ENCODE peak calls at places on chromosomes 6 and 20, in eight cellular contexts. J, Y, Q, U, K, A, X and H are unnamed samples.

GRCh38 chr6:94623586-94623985 is 953.7 kb upstream of the MANEA start:
- DNase-seq in U (no peak), X (no peak), K (no peak), J (no peak), Y (no peak), A (no peak), Q (no peak), H (no peak)

GRCh38 chr20:63114006-63114692 is 101.8 kb downstream of the YTHDF1 start:
- DNase-seq in Q (no peak), Y (no peak), X (no peak), A (no peak), J (no peak), K (no peak), U (no peak), H (no peak)

GRCh38 chr6:144285548-144285797 is 338 bp downstream of the UTRN start:
- DNase-seq in Y (no peak), J (peak), X (no peak), Q (no peak), K (no peak), A (no peak), U (no peak), H (no peak)

GRCh38 chr6:158060447-158061360 is 79.0 kb downstream of the SYNJ2 start:
- DNase-seq in Y (peak), J (peak), X (peak), A (no peak), K (peak), Q (peak), U (peak), H (peak)

GRCh38 chr6:53294095-53294494 is 54.7 kb downstream of the ELOVL5 start:
- DNase-seq in K (no peak), Q (no peak), A (peak), Y (no peak), X (no peak), U (no peak), J (no peak), H (peak)

GRCh38 chr6:84353459-84354423 is 126.3 kb upstream of the CEP162 start:
- DNase-seq in X (no peak), Q (no peak), J (no peak), K (no peak), U (no peak), A (no peak), Y (no peak), H (no peak)

GRCh38 chr6:81003156-81003555 is 749.3 kb downstream of the TENT5A start:
- DNase-seq in X (no peak), Y (no peak), A (no peak), J (no peak), Q (no peak), U (no peak), K (no peak), H (peak)

GRCh38 chr6:35497571-35498406 is 910 bp upstream of the TEAD3 start:
- DNase-seq in K (peak), U (peak), Q (peak), J (peak), A (peak), X (peak), Y (peak), H (peak)

GRCh38 chr20:36030143-36030542 is 61.8 kb downstream of the CNBD2 start:
- DNase-seq in X (peak), A (no peak), U (peak), K (no peak), Y (no peak), Q (no peak), J (no peak), H (peak)

GRCh38 chr6:56491606-56492328 is 150.9 kb downstream of the DST start:
- DNase-seq in Q (peak), A (no peak), U (peak), J (no peak), K (peak), X (peak), Y (no peak), H (peak)

GRCh38 chr20:50824137-50824536 is 29.3 kb downstream of the BCAS4 start:
- DNase-seq in A (no peak), U (peak), K (peak), Y (peak), X (no peak), Q (peak), J (peak), H (peak)

GRCh38 chr6:41327177-41327576 is 8.2 kb upstream of the NCR2 start:
- DNase-seq in K (no peak), X (no peak), U (no peak), A (no peak), Y (no peak), Q (no peak), J (no peak), H (no peak)

GRCh38 chr20:47487175-47487917 is 14.3 kb upstream of the NCOA3 start:
- DNase-seq in U (peak), Q (no peak), X (no peak), J (no peak), A (no peak), K (peak), Y (no peak), H (peak)

GRCh38 chr6:112979830-112980229 is 632.7 kb downstream of the RFPL4B start:
- DNase-seq in Q (no peak), X (no peak), Y (no peak), U (peak), A (no peak), J (no peak), K (peak), H (peak)

GRCh38 chr6:28981391-28981832 is 23.7 kb downstream of the ZNF311 start:
- DNase-seq in U (peak), Y (no peak), J (peak), Q (peak), X (peak), K (peak), A (peak), H (peak)

GRCh38 chr6:55511124-55511820 is 67.7 kb downstream of the HMGCLL1 start:
- DNase-seq in Q (no peak), K (no peak), X (no peak), U (no peak), A (no peak), J (no peak), Y (no peak), H (no peak)

GRCh38 chr6:108115598-108116058 is 41.1 kb upstream of the OSTM1 start:
- DNase-seq in Y (no peak), K (no peak), Q (peak), A (peak), X (peak), J (peak), U (peak), H (peak)

GRCh38 chr20:19823971-19824370 is 65.9 kb downstream of the RIN2 start:
- DNase-seq in Y (no peak), K (no peak), X (no peak), U (peak), Q (no peak), J (no peak), A (no peak), H (no peak)

GRCh38 chr6:166707045-166707444 is 80.0 kb upstream of the RPS6KA2 start:
- DNase-seq in K (peak), J (peak), U (peak), A (peak), X (peak), Y (no peak), Q (peak), H (peak)

GRCh38 chr20:62671765-62672164 is 29.5 kb downstream of the SLCO4A1 start:
- DNase-seq in J (no peak), Q (no peak), K (no peak), X (no peak), Y (no peak), A (no peak), U (no peak), H (no peak)

GRCh38 chr6:36436466-36436865 is 6.2 kb downstream of the PXT1 start:
- DNase-seq in U (peak), K (peak), A (no peak), X (no peak), J (no peak), Q (no peak), Y (no peak), H (peak)

GRCh38 chr20:48463916-48464315 is 363.9 kb downstream of the PREX1 start:
- DNase-seq in K (peak), A (no peak), U (peak), J (no peak), X (no peak), Y (peak), Q (no peak), H (peak)

GRCh38 chr20:46128310-46129151 is 10.4 kb downstream of the CD40 start:
- DNase-seq in Y (no peak), J (peak), A (peak), Q (no peak), X (no peak), K (no peak), U (peak), H (peak)

GRCh38 chr6:84762941-84763396 is 1.4 kb downstream of the TBX18 start:
- DNase-seq in U (no peak), X (no peak), J (no peak), Y (no peak), Q (no peak), K (no peak), A (peak), H (no peak)

GRCh38 chr6:135331002-135331401 is 149.9 kb downstream of the MYB start:
- DNase-seq in X (no peak), U (peak), A (no peak), Q (no peak), K (peak), Y (no peak), J (no peak), H (peak)

GRCh38 chr6:152122434-152122833 is 315.0 kb downstream of the ESR1 start:
- DNase-seq in U (no peak), A (no peak), Y (no peak), Q (no peak), J (no peak), K (no peak), X (no peak), H (no peak)

GRCh38 chr6:152117156-152118129 is 310.0 kb downstream of the ESR1 start:
- DNase-seq in K (no peak), X (no peak), A (no peak), Q (no peak), U (peak), J (no peak), Y (no peak), H (peak)

GRCh38 chr6:152118224-152118623 is 310.7 kb downstream of the ESR1 start:
- DNase-seq in Q (no peak), J (no peak), X (no peak), A (no peak), U (no peak), Y (no peak), K (no peak), H (no peak)

GRCh38 chr6:152121910-152122309 is 314.4 kb downstream of the ESR1 start:
- DNase-seq in A (no peak), X (no peak), J (no peak), K (no peak), Y (no peak), U (peak), Q (no peak), H (no peak)

GRCh38 chr6:152118678-152119077 is 311.2 kb downstream of the ESR1 start:
- DNase-seq in X (no peak), A (no peak), J (peak), K (no peak), U (no peak), Q (no peak), Y (no peak), H (no peak)
- TF ChIP-seq CTCF in X (no peak), A (no peak), J (no peak), K (peak), U (no peak), Q (no peak), Y (no peak), H (peak)

GRCh38 chr6:4906293-4906941 is 97.4 kb downstream of the RPP40 start:
- DNase-seq in X (no peak), J (no peak), Q (no peak), K (no peak), Y (no peak), A (no peak), U (no peak), H (no peak)

GRCh38 chr6:4905858-4906257 is 98.0 kb downstream of the RPP40 start:
- DNase-seq in Q (no peak), X (no peak), J (no peak), K (no peak), U (no peak), Y (no peak), A (no peak), H (no peak)

GRCh38 chr6:4908062-4908461 is 95.8 kb downstream of the RPP40 start:
- DNase-seq in Q (no peak), A (no peak), U (no peak), J (no peak), Y (no peak), X (no peak), K (no peak), H (no peak)

GRCh38 chr6:4907602-4908001 is 96.2 kb downstream of the RPP40 start:
- DNase-seq in A (no peak), Q (no peak), K (no peak), U (no peak), X (no peak), J (no peak), Y (no peak), H (no peak)

DNA sequence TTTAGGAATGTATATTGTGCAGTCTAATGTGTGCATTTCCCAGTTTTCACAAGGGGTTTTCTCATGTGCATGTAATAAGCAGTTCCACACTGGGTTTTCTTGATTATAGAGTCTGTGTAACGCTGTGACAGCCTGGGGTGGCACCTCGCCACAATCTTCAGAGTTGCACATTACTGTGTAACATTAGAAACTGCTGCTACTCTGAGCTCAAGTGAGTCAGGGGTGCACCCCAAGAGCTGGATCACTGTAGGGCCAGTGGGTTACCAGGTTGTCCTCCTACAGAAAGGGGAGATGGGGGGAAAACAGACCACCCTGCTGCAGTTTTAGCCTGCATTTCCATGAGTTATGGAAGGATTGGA is 96.9 kb downstream of the RPP40 start:
- DNase-seq in Q (no peak), J (no peak), K (no peak), Y (no peak), A (no peak), U (no peak), X (no peak), H (no peak)
- H3K4me3 ChIP-seq in Q (no peak), J (no peak), K (no peak), Y (no peak), A (no peak), U (no peak), X (peak), H (no peak)

DNA sequence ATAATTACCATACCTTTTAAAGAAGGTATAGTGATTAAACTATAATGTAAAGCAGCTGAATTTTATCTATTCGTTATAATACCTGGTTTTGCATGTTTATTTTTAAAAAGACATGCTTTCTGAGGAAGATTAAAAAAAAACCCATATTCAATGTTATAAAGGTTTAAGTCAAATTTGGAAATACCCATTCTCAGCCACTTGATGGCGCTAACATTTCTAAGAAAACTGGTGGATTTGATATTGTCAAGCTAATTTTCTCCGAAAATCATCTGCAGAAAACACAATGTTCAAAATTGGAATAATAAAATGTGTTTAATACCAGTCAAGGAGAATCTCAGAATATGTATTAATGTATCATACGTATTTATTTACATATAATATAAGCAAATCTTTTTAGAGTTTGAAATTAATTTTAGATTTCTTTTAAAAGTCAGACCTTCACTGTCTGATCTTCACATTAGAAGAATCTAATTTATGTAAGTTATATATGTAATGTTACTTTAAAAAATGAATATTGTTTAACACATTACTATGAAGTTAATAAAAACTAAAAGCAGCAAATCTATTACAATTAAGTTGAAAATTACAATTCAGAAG is 35.0 kb downstream of the SHPRH start:
- DNase-seq in U (peak), X (no peak), Q (no peak), A (peak), K (peak), Y (peak), J (peak), H (peak)
- TF ChIP-seq CTCF in U (peak), X (peak), Q (peak), A (peak), K (peak), Y (peak), J (peak), H (peak)

DNA sequence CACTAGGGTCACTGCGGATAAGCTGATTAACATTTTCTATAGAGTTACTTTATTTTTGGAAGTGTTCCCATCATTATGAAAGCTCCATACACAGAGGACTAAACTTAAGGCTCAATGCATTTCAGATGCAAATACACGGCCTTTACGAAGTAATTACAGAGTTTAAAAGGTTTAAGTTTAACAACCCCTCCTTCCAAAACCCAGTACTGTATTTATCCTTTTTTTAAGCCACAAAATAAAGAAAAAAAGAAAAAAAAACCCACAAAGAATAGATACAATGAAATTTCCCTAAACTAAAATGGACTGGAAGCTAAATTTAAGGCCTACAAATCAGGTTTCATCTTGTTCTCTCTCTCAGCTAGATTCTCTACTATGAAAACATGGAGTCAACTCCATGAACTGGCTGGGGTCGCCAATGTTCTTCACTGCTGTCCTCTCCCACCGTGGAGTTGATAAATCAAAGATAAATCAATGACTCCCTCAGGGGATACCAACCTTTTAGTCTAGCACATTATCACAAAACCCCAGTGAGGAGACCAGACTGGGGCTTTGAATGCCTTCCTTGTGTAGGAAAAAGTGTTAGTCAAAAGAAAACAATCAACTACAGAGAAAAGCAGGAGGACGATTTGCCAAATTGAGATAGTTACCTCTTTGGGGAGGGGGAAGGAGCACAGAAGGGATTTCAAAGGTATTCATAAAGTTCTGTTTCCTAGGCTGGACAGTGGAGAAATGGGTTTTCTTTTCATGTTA is 52.5 kb downstream of the TNFRSF21 start:
- DNase-seq in U (no peak), Y (no peak), J (no peak), Q (no peak), K (no peak), X (no peak), A (no peak), H (no peak)
- H3K4me3 ChIP-seq in U (no peak), Y (no peak), J (no peak), Q (no peak), K (no peak), X (no peak), A (no peak), H (no peak)

GRCh38 chr20:10636326-10636818 is 37.4 kb downstream of the JAG1 start:
- DNase-seq in A (no peak), K (peak), X (no peak), Y (peak), Q (no peak), J (no peak), U (peak), H (peak)
- TF ChIP-seq CTCF in A (no peak), K (peak), X (no peak), Y (no peak), Q (no peak), J (no peak), U (no peak), H (peak)

DNA sequence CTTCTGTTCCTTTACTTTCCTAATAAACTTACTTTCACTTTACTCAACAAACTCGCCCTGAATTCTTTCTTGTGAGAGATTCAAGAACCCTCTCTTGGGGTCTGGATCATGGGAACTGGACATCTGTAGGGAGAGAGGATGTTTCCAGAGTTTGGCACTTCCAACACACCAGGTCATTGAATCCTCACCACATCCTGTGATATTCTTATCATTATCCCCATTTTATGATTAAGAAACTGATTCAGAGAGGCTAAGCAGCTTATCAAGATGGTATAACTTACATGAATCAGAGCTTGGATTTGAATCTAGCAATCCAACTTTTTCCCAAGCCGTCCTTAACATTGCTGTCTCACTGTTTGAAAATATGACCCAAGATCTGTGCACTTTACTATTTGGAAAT is 15.5 kb downstream of the PPIL6 start:
- DNase-seq in Q (no peak), J (no peak), X (no peak), Y (no peak), U (no peak), A (no peak), K (no peak), H (no peak)
- H3K4me3 ChIP-seq in Q (no peak), J (no peak), X (no peak), Y (no peak), U (no peak), A (no peak), K (no peak), H (no peak)

DNA sequence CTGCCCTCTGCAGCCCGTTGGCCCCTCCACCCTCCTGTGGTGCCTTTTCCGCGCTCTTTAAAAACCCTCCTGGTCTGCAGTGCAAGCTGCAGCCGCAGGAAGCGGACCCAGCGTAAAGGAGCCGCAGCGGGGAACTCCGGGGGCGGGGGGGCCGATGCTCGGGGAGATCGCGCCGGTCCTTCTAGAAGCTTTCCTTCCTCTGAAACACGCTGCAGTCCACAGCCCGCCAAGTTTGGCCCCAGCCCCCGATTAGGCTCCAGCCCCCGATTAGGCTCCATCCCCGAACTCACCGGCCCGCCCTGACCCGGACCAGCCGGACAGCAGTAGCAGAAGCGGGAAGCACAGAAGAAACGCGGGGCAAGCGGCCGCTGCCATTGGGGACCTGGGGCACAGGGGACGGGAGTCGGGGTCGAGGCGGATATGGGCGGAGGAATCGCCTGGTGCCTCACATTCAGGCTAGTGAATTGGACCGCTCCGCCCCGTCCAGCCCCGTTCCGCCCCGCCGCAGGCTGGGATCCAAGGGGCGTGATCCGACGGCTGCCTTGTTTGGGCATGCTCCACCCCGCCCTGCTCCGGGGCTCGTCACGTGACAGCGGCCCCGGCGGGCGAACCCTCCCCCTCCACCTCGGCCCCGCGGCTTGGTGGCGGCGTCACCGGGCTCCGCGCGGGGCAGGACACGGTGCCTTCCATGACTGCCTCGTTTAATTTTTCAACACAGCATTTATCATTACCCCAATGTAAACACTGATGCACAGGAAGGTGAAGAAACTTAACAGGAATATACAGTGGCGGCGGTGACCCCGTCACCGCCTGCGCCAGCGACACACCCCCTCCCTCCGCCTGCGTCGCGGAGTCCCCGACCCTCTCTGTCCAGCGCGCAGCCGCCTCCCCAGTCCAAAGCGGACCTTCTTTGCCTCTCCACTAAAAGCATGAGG is 20.3 kb downstream of the RAET1L start:
- DNase-seq in Y (peak), Q (peak), K (peak), X (peak), U (peak), J (peak), A (peak), H (peak)
- TF ChIP-seq CTCF in Y (no peak), Q (no peak), K (peak), X (peak), U (peak), J (no peak), A (peak), H (no peak)

GRCh38 chr6:3742076-3742425 is 9.5 kb downstream of the PXDC1 start:
- DNase-seq in A (no peak), J (no peak), Y (no peak), X (no peak), Q (no peak), K (no peak), U (no peak), H (no peak)
- H3K4me3 ChIP-seq in A (no peak), J (no peak), Y (no peak), X (peak), Q (no peak), K (no peak), U (no peak), H (no peak)